ENCODE peak calls at places on chromosomes 13 and 19, in four cellular contexts. One of them, this sample, is unnamed.
A peak's percentile ranks its signal among the peaks of the same experiment; 100 is the strongest.

GRCh38 chr19:14056741-14057356 is 5.0 kb downstream of the PALM3 start:
- DNase-seq in midbrain: no peak
- DNase-seq in A549: no peak
- DNase-seq in smooth muscle cell of the brain vasculature: no peak
- DNase-seq in this sample: no peak

GRCh38 chr19:10189631-10190425 is 4.9 kb downstream of the DNMT1 start:
- DNase-seq in midbrain: no peak
- DNase-seq in smooth muscle cell of the brain vasculature: no peak
- DNase-seq in A549: no peak
- DNase-seq in this sample: no peak

GRCh38 chr13:66915596-66916185 is 314.4 kb downstream of the PCDH9 start:
- DNase-seq in A549: peak; percentile 21
- DNase-seq in midbrain: no peak
- DNase-seq in smooth muscle cell of the brain vasculature: no peak
- DNase-seq in this sample: no peak

GRCh38 chr13:27014406-27015359 is 156.9 kb downstream of the USP12 start:
- DNase-seq in midbrain: no peak
- DNase-seq in A549: no peak
- DNase-seq in smooth muscle cell of the brain vasculature: no peak
- DNase-seq in this sample: no peak

GRCh38 chr13:112605531-112605990 is 17.6 kb upstream of the TUBGCP3 start:
- DNase-seq in midbrain: no peak
- DNase-seq in smooth muscle cell of the brain vasculature: no peak
- DNase-seq in A549: no peak
- DNase-seq in this sample: no peak

GRCh38 chr19:17687857-17688784 is at the start of gene UNC13A:
- DNase-seq in A549: peak; percentile 39
- DNase-seq in midbrain: peak; percentile 49
- DNase-seq in smooth muscle cell of the brain vasculature: no peak
- DNase-seq in this sample: no peak

GRCh38 chr13:35565273-35565672 is 88.8 kb upstream of the MAB21L1 start:
- DNase-seq in smooth muscle cell of the brain vasculature: no peak
- DNase-seq in midbrain: no peak
- DNase-seq in A549: no peak
- DNase-seq in this sample: no peak

GRCh38 chr13:47188802-47189201 is 291.9 kb upstream of the HTR2A start:
- DNase-seq in A549: no peak
- DNase-seq in midbrain: no peak
- DNase-seq in smooth muscle cell of the brain vasculature: no peak
- DNase-seq in this sample: no peak

This sample was measured in pons.